ENCODE peak calls at places on chromosomes 1 and 21, in five cellular contexts. One of them, this sample, is unnamed.

GRCh38 chr1:11178021-11179015 is 10.8 kb upstream of the ANGPTL7 start:
- DNase-seq in hepatocyte: no peak
- DNase-seq in GM23338: peak; percentile 29
- DNase-seq in H9: no peak
- DNase-seq in neuronal stem cell: no peak
- DNase-seq in this sample: no peak

GRCh38 chr1:66733348-66734017 is 18.8 kb upstream of the DYNLT5 start:
- DNase-seq in H9: no peak
- DNase-seq in GM23338: no peak
- DNase-seq in neuronal stem cell: no peak
- DNase-seq in hepatocyte: no peak
- DNase-seq in this sample: peak; percentile 43

GRCh38 chr1:206833741-206834140 is 31.7 kb upstream of the IL20 start:
- DNase-seq in neuronal stem cell: no peak
- DNase-seq in GM23338: no peak
- DNase-seq in hepatocyte: no peak
- DNase-seq in H9: no peak
- DNase-seq in this sample: no peak

GRCh38 chr1:79497193-79497773 is 490.8 kb upstream of the ADGRL4 start:
- DNase-seq in GM23338: peak; percentile 67
- DNase-seq in hepatocyte: peak; percentile 62
- DNase-seq in neuronal stem cell: peak; percentile 20
- DNase-seq in H9: no peak
- DNase-seq in this sample: peak; percentile 73

GRCh38 chr1:42962641-42963377 is 4.1 kb upstream of the SLC2A1 start:
- DNase-seq in GM23338: peak; percentile 94
- DNase-seq in H9: peak; percentile 96
- DNase-seq in hepatocyte: peak; percentile 78
- DNase-seq in neuronal stem cell: no peak
- DNase-seq in this sample: peak; percentile 40

GRCh38 chr1:110453829-110454228 is 2.9 kb downstream of the PROK1 start:
- DNase-seq in GM23338: no peak
- DNase-seq in neuronal stem cell: no peak
- DNase-seq in H9: no peak
- DNase-seq in hepatocyte: no peak
- DNase-seq in this sample: no peak

GRCh38 chr1:244833734-244834595 is 1.5 kb upstream of the COX20 start:
- DNase-seq in hepatocyte: peak; percentile 70
- DNase-seq in H9: peak; percentile 66
- DNase-seq in neuronal stem cell: peak; percentile 45
- DNase-seq in GM23338: peak; percentile 79
- DNase-seq in this sample: peak; percentile 81

GRCh38 chr21:44267655-44268142 is 6.0 kb upstream of the DNMT3L start:
- DNase-seq in hepatocyte: no peak
- DNase-seq in H9: no peak
- DNase-seq in neuronal stem cell: no peak
- DNase-seq in GM23338: peak; percentile 68
- DNase-seq in this sample: peak; percentile 93

GRCh38 chr1:14300991-14301703 is 297.3 kb upstream of the KAZN start:
- DNase-seq in H9: no peak
- DNase-seq in GM23338: no peak
- DNase-seq in neuronal stem cell: no peak
- DNase-seq in hepatocyte: peak; percentile 60
- DNase-seq in this sample: no peak

GRCh38 chr1:110380667-110381283 is 10.1 kb downstream of the SLC16A4 start:
- DNase-seq in H9: no peak
- DNase-seq in hepatocyte: no peak
- DNase-seq in neuronal stem cell: no peak
- DNase-seq in GM23338: no peak
- DNase-seq in this sample: peak; percentile 86

GRCh38 chr1:115669002-115669673 is 27.4 kb downstream of the VANGL1 start:
- DNase-seq in GM23338: no peak
- DNase-seq in hepatocyte: no peak
- DNase-seq in H9: no peak
- DNase-seq in neuronal stem cell: no peak
- DNase-seq in this sample: no peak

GRCh38 chr1:78601068-78601467 is 19.2 kb upstream of the IFI44L start:
- DNase-seq in hepatocyte: no peak
- DNase-seq in GM23338: no peak
- DNase-seq in neuronal stem cell: no peak
- DNase-seq in H9: no peak
- DNase-seq in this sample: no peak

GRCh38 chr21:34276711-34277425 is 86.9 kb upstream of the KCNE2 start:
- DNase-seq in neuronal stem cell: no peak
- DNase-seq in H9: no peak
- DNase-seq in hepatocyte: no peak
- DNase-seq in GM23338: no peak
- DNase-seq in this sample: no peak

GRCh38 chr1:153550827-153551512 is 1.9 kb upstream of the S100A3 start:
- DNase-seq in hepatocyte: no peak
- DNase-seq in GM23338: no peak
- DNase-seq in H9: peak; percentile 17
- DNase-seq in neuronal stem cell: no peak
- DNase-seq in this sample: no peak

GRCh38 chr1:153549741-153550397 is 811 bp upstream of the S100A3 start:
- DNase-seq in H9: peak; percentile 17
- DNase-seq in neuronal stem cell: no peak
- DNase-seq in hepatocyte: no peak
- DNase-seq in GM23338: no peak
- DNase-seq in this sample: no peak

GRCh38 chr1:153550398-153550758 is 1.3 kb upstream of the S100A3 start:
- DNase-seq in H9: no peak
- DNase-seq in neuronal stem cell: no peak
- DNase-seq in hepatocyte: no peak
- DNase-seq in GM23338: no peak
- DNase-seq in this sample: no peak

GRCh38 chr1:153547560-153548551 is 1.2 kb downstream of the S100A3 start:
- DNase-seq in neuronal stem cell: no peak
- DNase-seq in hepatocyte: no peak
- DNase-seq in H9: peak; percentile 28
- DNase-seq in GM23338: no peak
- DNase-seq in this sample: no peak

DNA sequence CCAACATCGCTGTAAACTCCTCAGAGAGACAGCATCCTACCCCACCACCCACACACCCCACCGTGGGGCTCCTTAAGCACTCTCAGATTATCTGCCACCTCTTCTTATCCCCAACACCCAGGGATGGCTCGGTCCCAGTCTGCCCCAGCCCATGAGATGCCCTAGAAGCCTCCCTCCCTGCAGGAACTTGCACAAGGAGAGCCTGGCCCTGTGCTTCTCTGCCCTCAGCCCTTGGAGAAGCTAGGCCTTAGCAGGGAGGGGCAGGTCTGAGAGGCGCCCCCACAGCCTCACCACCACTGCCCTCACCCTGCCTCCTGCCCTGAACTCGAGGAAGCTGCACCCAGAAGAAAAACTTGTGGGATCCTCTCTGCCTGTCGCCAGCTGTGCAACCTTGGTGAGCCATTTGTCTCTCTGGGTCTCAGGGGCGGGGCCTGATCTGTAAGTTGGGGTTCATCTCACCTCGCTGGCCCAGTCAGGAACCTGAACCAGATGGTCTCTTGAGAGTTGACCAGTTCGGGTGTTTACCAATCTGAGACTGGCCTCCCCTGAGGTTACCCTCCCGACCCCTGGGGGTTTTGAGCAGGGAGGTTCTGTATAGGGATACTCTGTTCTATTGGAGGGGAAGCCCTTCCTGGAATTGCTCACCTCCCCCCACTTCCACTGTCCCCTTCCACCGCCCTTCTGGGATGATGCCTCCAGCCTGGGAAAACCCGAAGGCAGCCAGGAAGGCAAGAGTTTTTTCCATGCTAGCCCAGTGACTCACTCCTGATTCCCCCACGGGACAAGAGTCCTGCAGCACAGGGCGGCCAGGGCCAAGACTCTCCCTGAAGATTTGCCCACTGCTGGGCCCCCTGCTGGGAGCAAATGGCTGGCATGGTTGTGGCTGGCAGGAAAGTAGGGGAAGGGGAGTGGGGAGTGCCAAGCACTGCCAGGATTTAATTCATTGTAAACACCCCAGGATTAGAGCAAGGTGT is at the start of gene S100A3:
- DNase-seq in H9: peak; percentile 25
- DNase-seq in GM23338: no peak
- DNase-seq in neuronal stem cell: no peak
- DNase-seq in hepatocyte: peak; percentile 73
- DNase-seq in this sample: no peak
- H3K27ac ChIP-seq in H9: no peak within 1 kb of the TSS
- H3K27ac ChIP-seq in GM23338: no peak within 1 kb of the TSS
- H3K27ac ChIP-seq in neuronal stem cell: no peak within 1 kb of the TSS
- H3K27ac ChIP-seq in hepatocyte: peak within 1 kb of the TSS; percentile 80
- H3K27ac ChIP-seq in this sample: no peak within 1 kb of the TSS

GRCh38 chr1:168304865-168305264 is 24.2 kb downstream of the TBX19 start:
- DNase-seq in H9: no peak
- DNase-seq in neuronal stem cell: no peak
- DNase-seq in GM23338: no peak
- DNase-seq in hepatocyte: no peak
- DNase-seq in this sample: no peak

GRCh38 chr1:168303716-168304540 is 23.3 kb downstream of the TBX19 start:
- DNase-seq in H9: no peak
- DNase-seq in GM23338: no peak
- DNase-seq in neuronal stem cell: no peak
- DNase-seq in hepatocyte: no peak
- DNase-seq in this sample: no peak

GRCh38 chr1:168300626-168301025 is 19.9 kb downstream of the TBX19 start:
- DNase-seq in GM23338: no peak
- DNase-seq in H9: no peak
- DNase-seq in hepatocyte: no peak
- DNase-seq in neuronal stem cell: no peak
- DNase-seq in this sample: no peak

GRCh38 chr1:168298446-168298845 is 17.8 kb downstream of the TBX19 start:
- DNase-seq in neuronal stem cell: no peak
- DNase-seq in GM23338: no peak
- DNase-seq in hepatocyte: no peak
- DNase-seq in H9: no peak
- DNase-seq in this sample: no peak

DNA sequence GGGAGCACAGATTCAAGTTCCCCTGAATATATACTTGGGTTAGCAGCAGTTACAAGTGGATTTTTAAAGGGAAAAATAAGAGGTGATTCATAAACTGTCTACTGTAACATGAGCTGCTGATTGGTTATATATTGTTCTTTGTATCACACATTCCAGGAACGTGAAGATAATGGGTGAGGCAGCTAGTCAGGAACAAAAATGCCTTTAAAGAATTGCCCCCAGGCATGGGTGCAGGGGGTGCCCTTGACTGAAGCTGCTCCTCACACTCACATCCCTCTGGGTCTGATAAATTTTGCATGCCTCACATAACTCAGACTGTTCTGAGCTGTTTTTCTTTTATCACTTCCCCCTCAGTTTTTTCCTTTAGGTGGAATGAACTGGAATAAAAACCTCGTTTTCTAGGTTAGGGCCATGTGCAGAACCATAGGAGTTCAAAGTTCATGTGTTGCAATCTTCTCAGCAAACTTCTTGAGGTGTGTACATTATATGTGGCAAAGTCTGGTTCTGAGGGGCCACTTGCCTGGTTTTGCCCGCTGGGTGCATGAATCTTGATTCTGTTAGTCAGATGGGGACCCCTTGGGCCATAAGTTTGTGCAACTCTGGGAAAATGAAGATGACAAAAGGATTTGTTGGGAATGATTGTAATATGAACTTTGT is 21.1 kb downstream of the TBX19 start:
- DNase-seq in hepatocyte: peak; percentile 41
- DNase-seq in H9: no peak
- DNase-seq in neuronal stem cell: no peak
- DNase-seq in GM23338: no peak
- DNase-seq in this sample: no peak
- H2AFZ ChIP-seq in hepatocyte: no peak overlapping the region
- H2AFZ ChIP-seq in H9: no peak overlapping the region
- H2AFZ ChIP-seq in neuronal stem cell: no peak overlapping the region
- H2AFZ ChIP-seq in GM23338: no peak overlapping the region
- H2AFZ ChIP-seq in this sample: no peak overlapping the region

DNA sequence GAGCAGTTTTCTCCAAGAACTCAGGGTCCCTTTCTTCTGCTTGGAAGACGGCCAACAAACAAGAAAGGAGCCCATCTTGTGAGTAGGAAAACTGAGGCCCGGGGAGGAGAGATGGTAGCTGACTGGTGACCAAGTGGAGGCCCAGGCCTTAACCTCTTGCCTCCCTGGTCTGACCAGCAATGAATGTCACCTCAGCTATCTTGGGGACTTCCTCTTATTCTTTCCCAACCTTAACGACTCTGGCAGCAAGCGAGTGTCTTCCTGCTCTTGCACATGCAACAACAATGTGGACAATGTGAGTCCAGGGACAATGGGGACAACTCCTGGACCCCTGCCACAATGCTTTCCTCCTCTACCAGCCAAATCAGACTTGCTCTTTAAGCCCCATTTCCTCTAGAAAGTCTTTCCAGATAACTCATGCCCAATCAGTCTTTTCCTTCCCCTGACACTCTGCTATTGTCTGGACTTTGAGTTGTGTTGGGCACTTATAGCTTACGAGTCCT is 12.6 kb downstream of the HSPG2 start:
- DNase-seq in H9: no peak
- DNase-seq in GM23338: no peak
- DNase-seq in hepatocyte: peak; percentile 26
- DNase-seq in neuronal stem cell: no peak
- DNase-seq in this sample: no peak
- H3K27ac ChIP-seq in H9: no peak overlapping the region
- H3K27ac ChIP-seq in GM23338: no peak overlapping the region
- H3K27ac ChIP-seq in hepatocyte: peak overlapping the region; percentile 89
- H3K27ac ChIP-seq in neuronal stem cell: no peak overlapping the region
- H3K27ac ChIP-seq in this sample: no peak overlapping the region

GRCh38 chr1:169130683-169131082 is 24.2 kb downstream of the ATP1B1 start:
- DNase-seq in neuronal stem cell: no peak
- DNase-seq in hepatocyte: no peak
- DNase-seq in H9: no peak
- DNase-seq in GM23338: no peak
- DNase-seq in this sample: no peak
- H2AFZ ChIP-seq in neuronal stem cell: no peak overlapping the region
- H2AFZ ChIP-seq in hepatocyte: no peak overlapping the region
- H2AFZ ChIP-seq in H9: no peak overlapping the region
- H2AFZ ChIP-seq in GM23338: no peak overlapping the region
- H2AFZ ChIP-seq in this sample: no peak overlapping the region

GRCh38 chr1:181562395-181562794 is 79.1 kb downstream of the CACNA1E start:
- DNase-seq in H9: no peak
- DNase-seq in hepatocyte: no peak
- DNase-seq in GM23338: no peak
- DNase-seq in neuronal stem cell: no peak
- DNase-seq in this sample: no peak
- H3K27ac ChIP-seq in H9: no peak overlapping the region
- H3K27ac ChIP-seq in hepatocyte: no peak overlapping the region
- H3K27ac ChIP-seq in GM23338: no peak overlapping the region
- H3K27ac ChIP-seq in neuronal stem cell: no peak overlapping the region
- H3K27ac ChIP-seq in this sample: no peak overlapping the region